ENCODE peak calls at places on chromosomes 1 and 21, in seven cellular contexts. One of them, this sample, is unnamed.

GRCh38 chr1:198205021-198205684 is 48.4 kb downstream of the NEK7 start:
- DNase-seq in OCI-LY7: no peak
- DNase-seq in HCT116: no peak
- DNase-seq in SK-N-SH: no peak
- DNase-seq in hepatocyte: no peak
- DNase-seq in GM23248: peak; percentile 23
- DNase-seq in PC-3: no peak
- DNase-seq in this sample: no peak

GRCh38 chr1:201721131-201722049 is 107.6 kb upstream of the IPO9 start:
- DNase-seq in OCI-LY7: no peak
- DNase-seq in HCT116: no peak
- DNase-seq in SK-N-SH: no peak
- DNase-seq in hepatocyte: peak; percentile 68
- DNase-seq in GM23248: peak; percentile 88
- DNase-seq in PC-3: no peak
- DNase-seq in this sample: no peak

GRCh38 chr1:114021665-114022099 is 42.4 kb downstream of the OLFML3 start:
- DNase-seq in OCI-LY7: no peak
- DNase-seq in HCT116: no peak
- DNase-seq in SK-N-SH: no peak
- DNase-seq in hepatocyte: no peak
- DNase-seq in GM23248: no peak
- DNase-seq in PC-3: no peak
- DNase-seq in this sample: no peak

GRCh38 chr1:47963568-47963973 is 33.6 kb downstream of the TRABD2B start:
- DNase-seq in OCI-LY7: no peak
- DNase-seq in HCT116: no peak
- DNase-seq in SK-N-SH: no peak
- DNase-seq in hepatocyte: peak; percentile 51
- DNase-seq in GM23248: peak; percentile 10
- DNase-seq in PC-3: no peak
- DNase-seq in this sample: no peak

GRCh38 chr1:161046574-161047167 is 894 bp upstream of the USF1 start:
- DNase-seq in OCI-LY7: peak; percentile 79
- DNase-seq in HCT116: no peak
- DNase-seq in SK-N-SH: no peak
- DNase-seq in hepatocyte: no peak
- DNase-seq in GM23248: no peak
- DNase-seq in PC-3: no peak
- DNase-seq in this sample: no peak

GRCh38 chr1:46199233-46199749 is 1.1 kb upstream of the POMGNT1 start:
- DNase-seq in OCI-LY7: peak; percentile 34
- DNase-seq in HCT116: no peak
- DNase-seq in SK-N-SH: no peak
- DNase-seq in hepatocyte: no peak
- DNase-seq in GM23248: no peak
- DNase-seq in PC-3: no peak
- DNase-seq in this sample: no peak

GRCh38 chr1:173418107-173418985 is 58.8 kb upstream of the PRDX6 start:
- DNase-seq in OCI-LY7: peak; percentile 76
- DNase-seq in HCT116: no peak
- DNase-seq in SK-N-SH: no peak
- DNase-seq in hepatocyte: no peak
- DNase-seq in GM23248: peak; percentile 80
- DNase-seq in PC-3: peak; percentile 56
- DNase-seq in this sample: no peak

GRCh38 chr1:224450164-224450955 is 15.8 kb upstream of the WDR26 start:
- DNase-seq in OCI-LY7: no peak
- DNase-seq in HCT116: no peak
- DNase-seq in SK-N-SH: no peak
- DNase-seq in hepatocyte: no peak
- DNase-seq in GM23248: no peak
- DNase-seq in PC-3: no peak
- DNase-seq in this sample: no peak

GRCh38 chr1:39822146-39822545 is 33.5 kb upstream of the BMP8B start:
- DNase-seq in OCI-LY7: no peak
- DNase-seq in HCT116: no peak
- DNase-seq in SK-N-SH: no peak
- DNase-seq in hepatocyte: no peak
- DNase-seq in GM23248: no peak
- DNase-seq in PC-3: no peak
- DNase-seq in this sample: no peak

GRCh38 chr1:7539772-7540175 is 231.3 kb upstream of the VAMP3 start:
- DNase-seq in OCI-LY7: no peak
- DNase-seq in HCT116: peak; percentile 67
- DNase-seq in SK-N-SH: no peak
- DNase-seq in hepatocyte: peak; percentile 79
- DNase-seq in GM23248: peak; percentile 38
- DNase-seq in PC-3: peak; percentile 69
- DNase-seq in this sample: peak; percentile 76

GRCh38 chr21:25179116-25179515 is 428.2 kb downstream of the MRPL39 start:
- DNase-seq in OCI-LY7: no peak
- DNase-seq in HCT116: no peak
- DNase-seq in SK-N-SH: no peak
- DNase-seq in hepatocyte: no peak
- DNase-seq in GM23248: peak; percentile 1
- DNase-seq in PC-3: no peak
- DNase-seq in this sample: no peak

GRCh38 chr1:29645586-29645985 is 409.3 kb downstream of the PTPRU start:
- DNase-seq in OCI-LY7: no peak
- DNase-seq in HCT116: no peak
- DNase-seq in SK-N-SH: no peak
- DNase-seq in hepatocyte: no peak
- DNase-seq in GM23248: no peak
- DNase-seq in PC-3: no peak
- DNase-seq in this sample: no peak

GRCh38 chr1:179047637-179048002 is 21.9 kb downstream of the FAM20B start:
- DNase-seq in OCI-LY7: no peak
- DNase-seq in HCT116: no peak
- DNase-seq in SK-N-SH: peak; percentile 49
- DNase-seq in hepatocyte: no peak
- DNase-seq in GM23248: no peak
- DNase-seq in PC-3: no peak
- DNase-seq in this sample: no peak

GRCh38 chr1:156295391-156295947 is at the start of gene GLMP:
- DNase-seq in OCI-LY7: no peak
- DNase-seq in HCT116: peak; percentile 37
- DNase-seq in SK-N-SH: peak; percentile 82
- DNase-seq in hepatocyte: peak; percentile 87
- DNase-seq in GM23248: peak; percentile 87
- DNase-seq in PC-3: peak; percentile 69
- DNase-seq in this sample: peak; percentile 62

GRCh38 chr1:50503515-50503914 is 80.3 kb upstream of the DMRTA2 start:
- DNase-seq in OCI-LY7: no peak
- DNase-seq in HCT116: no peak
- DNase-seq in SK-N-SH: no peak
- DNase-seq in hepatocyte: no peak
- DNase-seq in GM23248: no peak
- DNase-seq in PC-3: no peak
- DNase-seq in this sample: no peak

GRCh38 chr1:118960026-118960561 is 28.0 kb downstream of the TBX15 start:
- DNase-seq in OCI-LY7: peak; percentile 94
- DNase-seq in HCT116: no peak
- DNase-seq in SK-N-SH: no peak
- DNase-seq in hepatocyte: peak; percentile 53
- DNase-seq in GM23248: peak; percentile 42
- DNase-seq in PC-3: peak; percentile 54
- DNase-seq in this sample: no peak

GRCh38 chr1:15678578-15678977 is 5.5 kb upstream of the PLEKHM2 start:
- DNase-seq in OCI-LY7: peak; percentile 30
- DNase-seq in HCT116: peak; percentile 45
- DNase-seq in SK-N-SH: no peak
- DNase-seq in hepatocyte: peak; percentile 44
- DNase-seq in GM23248: peak; percentile 77
- DNase-seq in PC-3: peak; percentile 82
- DNase-seq in this sample: no peak

GRCh38 chr1:25157846-25158245 is 74.5 kb downstream of the SYF2 start:
- DNase-seq in OCI-LY7: no peak
- DNase-seq in HCT116: no peak
- DNase-seq in SK-N-SH: no peak
- DNase-seq in hepatocyte: no peak
- DNase-seq in GM23248: no peak
- DNase-seq in PC-3: no peak
- DNase-seq in this sample: no peak

GRCh38 chr21:16423921-16424320 is 694.1 kb downstream of the USP25 start:
- DNase-seq in OCI-LY7: no peak
- DNase-seq in HCT116: no peak
- DNase-seq in SK-N-SH: no peak
- DNase-seq in hepatocyte: no peak
- DNase-seq in GM23248: no peak
- DNase-seq in PC-3: no peak
- DNase-seq in this sample: no peak

GRCh38 chr1:212536586-212536985 is 72.0 kb upstream of the ATF3 start:
- DNase-seq in OCI-LY7: no peak
- DNase-seq in HCT116: no peak
- DNase-seq in SK-N-SH: no peak
- DNase-seq in hepatocyte: no peak
- DNase-seq in GM23248: peak; percentile 22
- DNase-seq in PC-3: no peak
- DNase-seq in this sample: no peak

GRCh38 chr1:178241057-178241456 is 147.2 kb downstream of the RASAL2 start:
- DNase-seq in OCI-LY7: no peak
- DNase-seq in HCT116: no peak
- DNase-seq in SK-N-SH: no peak
- DNase-seq in hepatocyte: no peak
- DNase-seq in GM23248: peak; percentile 73
- DNase-seq in PC-3: peak; percentile 60
- DNase-seq in this sample: no peak

GRCh38 chr1:215776336-215776735 is 209.2 kb downstream of the KCTD3 start:
- DNase-seq in OCI-LY7: no peak
- DNase-seq in HCT116: no peak
- DNase-seq in SK-N-SH: no peak
- DNase-seq in hepatocyte: no peak
- DNase-seq in GM23248: no peak
- DNase-seq in PC-3: no peak
- DNase-seq in this sample: no peak

GRCh38 chr1:230820568-230820967 is 47.8 kb downstream of the C1orf198 start:
- DNase-seq in OCI-LY7: no peak
- DNase-seq in HCT116: no peak
- DNase-seq in SK-N-SH: no peak
- DNase-seq in hepatocyte: no peak
- DNase-seq in GM23248: no peak
- DNase-seq in PC-3: no peak
- DNase-seq in this sample: no peak

GRCh38 chr1:6922096-6922931 is 137.1 kb downstream of the CAMTA1 start:
- DNase-seq in OCI-LY7: no peak
- DNase-seq in HCT116: no peak
- DNase-seq in SK-N-SH: peak; percentile 63
- DNase-seq in hepatocyte: peak; percentile 34
- DNase-seq in GM23248: peak; percentile 76
- DNase-seq in PC-3: no peak
- DNase-seq in this sample: peak; percentile 29

GRCh38 chr21:14382486-14382834 is 486 bp downstream of the HSPA13 start:
- DNase-seq in OCI-LY7: peak; percentile 42
- DNase-seq in HCT116: no peak
- DNase-seq in SK-N-SH: no peak
- DNase-seq in hepatocyte: peak; percentile 55
- DNase-seq in GM23248: peak; percentile 55
- DNase-seq in PC-3: peak; percentile 23
- DNase-seq in this sample: no peak
- TF ChIP-seq EZH2phosphoT487 in OCI-LY7: no peak
- TF ChIP-seq EZH2phosphoT487 in HCT116: no peak
- TF ChIP-seq EZH2phosphoT487 in SK-N-SH: no peak
- TF ChIP-seq EZH2phosphoT487 in hepatocyte: no peak
- TF ChIP-seq EZH2phosphoT487 in GM23248: no peak
- TF ChIP-seq EZH2phosphoT487 in PC-3: no peak
- TF ChIP-seq EZH2phosphoT487 in this sample: no peak

GRCh38 chr1:11651017-11651416 is 3.2 kb downstream of the FBXO2 start:
- DNase-seq in OCI-LY7: no peak
- DNase-seq in HCT116: no peak
- DNase-seq in SK-N-SH: no peak
- DNase-seq in hepatocyte: no peak
- DNase-seq in GM23248: no peak
- DNase-seq in PC-3: no peak
- DNase-seq in this sample: no peak
- TF ChIP-seq EZH2phosphoT487 in OCI-LY7: no peak
- TF ChIP-seq EZH2phosphoT487 in HCT116: no peak
- TF ChIP-seq EZH2phosphoT487 in SK-N-SH: no peak
- TF ChIP-seq EZH2phosphoT487 in hepatocyte: no peak
- TF ChIP-seq EZH2phosphoT487 in GM23248: no peak
- TF ChIP-seq EZH2phosphoT487 in PC-3: no peak
- TF ChIP-seq EZH2phosphoT487 in this sample: no peak

DNA sequence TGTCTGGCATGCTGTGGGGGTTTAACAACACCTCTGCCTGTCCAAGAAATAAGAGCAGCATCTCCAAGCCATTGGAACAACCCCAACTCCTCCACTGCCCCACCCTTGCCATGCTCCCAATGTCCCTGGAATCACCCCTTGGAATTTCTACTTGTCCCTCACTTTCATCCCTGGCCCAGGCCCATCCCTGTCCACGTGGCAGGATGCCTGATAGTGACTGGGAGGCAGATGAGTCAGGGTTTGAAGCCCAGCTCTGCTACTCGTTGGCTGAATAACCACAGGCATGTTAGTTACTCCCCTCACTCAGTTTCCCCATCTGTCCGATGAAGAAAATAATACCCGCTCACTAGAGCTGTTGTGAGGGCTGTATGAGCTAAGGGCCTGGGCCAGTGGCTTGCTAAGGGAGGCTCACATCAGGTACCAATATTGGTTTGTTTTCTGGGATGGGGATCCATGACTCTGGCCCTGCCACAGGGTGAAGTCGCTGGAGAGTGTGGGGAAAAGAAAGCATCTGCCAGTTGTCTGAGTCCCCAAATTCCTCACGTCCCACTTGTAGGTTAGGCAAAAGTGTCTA is 99.4 kb upstream of the TLR5 start:
- DNase-seq in OCI-LY7: no peak
- DNase-seq in HCT116: no peak
- DNase-seq in SK-N-SH: no peak
- DNase-seq in hepatocyte: no peak
- DNase-seq in GM23248: peak; percentile 69
- DNase-seq in PC-3: no peak
- DNase-seq in this sample: no peak
- TF ChIP-seq EZH2phosphoT487 in OCI-LY7: no peak
- TF ChIP-seq EZH2phosphoT487 in HCT116: no peak
- TF ChIP-seq EZH2phosphoT487 in SK-N-SH: no peak
- TF ChIP-seq EZH2phosphoT487 in hepatocyte: no peak
- TF ChIP-seq EZH2phosphoT487 in GM23248: no peak
- TF ChIP-seq EZH2phosphoT487 in PC-3: no peak
- TF ChIP-seq EZH2phosphoT487 in this sample: no peak

DNA sequence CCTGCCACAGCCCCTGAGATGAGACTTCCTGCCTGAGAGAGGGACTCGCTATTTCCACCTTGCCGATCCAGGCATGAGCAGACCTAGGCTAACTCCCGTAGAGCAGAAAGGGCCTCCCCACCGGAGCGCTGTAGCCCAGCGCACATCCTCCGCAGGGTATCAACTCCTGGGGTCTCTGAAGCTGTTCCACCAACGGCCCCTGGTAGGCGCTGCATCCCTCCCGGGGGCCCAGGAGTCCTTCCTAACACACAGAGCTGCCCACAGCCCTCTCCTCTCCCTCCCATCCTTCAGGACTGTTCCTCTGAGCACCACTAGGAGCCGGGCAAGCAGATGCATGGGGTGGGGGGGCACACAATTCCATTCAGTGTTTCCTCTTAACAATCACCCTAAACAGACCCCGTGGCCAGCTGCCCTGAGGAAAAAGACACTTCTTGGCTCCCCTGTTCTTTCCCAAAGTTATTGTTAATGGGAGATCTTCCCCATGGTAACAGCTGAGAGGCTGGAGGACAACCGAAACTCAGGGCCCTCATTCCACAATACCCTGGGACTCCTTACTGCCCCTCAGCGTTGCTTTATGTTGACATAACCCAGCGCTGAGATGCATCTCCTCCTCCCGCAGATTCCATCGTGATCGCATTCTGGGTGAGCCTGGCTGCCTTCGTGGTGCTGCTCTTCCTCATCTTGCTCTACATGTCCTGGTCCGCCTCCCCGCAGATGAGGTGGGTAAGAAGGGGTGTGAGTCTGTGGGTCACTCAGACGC is 7.5 kb downstream of the MRAP start:
- DNase-seq in OCI-LY7: no peak
- DNase-seq in HCT116: no peak
- DNase-seq in SK-N-SH: peak; percentile 49
- DNase-seq in hepatocyte: no peak
- DNase-seq in GM23248: no peak
- DNase-seq in PC-3: no peak
- DNase-seq in this sample: peak; percentile 91
- TF ChIP-seq EZH2phosphoT487 in OCI-LY7: no peak
- TF ChIP-seq EZH2phosphoT487 in HCT116: no peak
- TF ChIP-seq EZH2phosphoT487 in SK-N-SH: no peak
- TF ChIP-seq EZH2phosphoT487 in hepatocyte: no peak
- TF ChIP-seq EZH2phosphoT487 in GM23248: no peak
- TF ChIP-seq EZH2phosphoT487 in PC-3: no peak
- TF ChIP-seq EZH2phosphoT487 in this sample: no peak

This sample was measured in neural progenitor cell.